ENCODE peak calls at places on chromosomes 6 and 20, in seven cellular contexts. G is H1, N is A549, R is K562, C is IMR-90, Q is HepG2, T is SK-N-SH. J is an unnamed sample.

GRCh38 chr6:7006536-7007191 is 101.1 kb upstream of the RREB1 start:
- DNase-seq in G (no peak), N (no peak), R (no peak), C (no peak), Q (no peak), T (no peak), J (no peak)

GRCh38 chr6:16803294-16804006 is 42.2 kb upstream of the ATXN1 start:
- DNase-seq in G (peak), N (no peak), R (no peak), C (peak), Q (peak), T (no peak), J (no peak)

GRCh38 chr20:21251278-21251677 is 51.9 kb upstream of the XRN2 start:
- DNase-seq in G (no peak), N (no peak), R (no peak), C (no peak), Q (no peak), T (no peak), J (no peak)

GRCh38 chr6:29653452-29654038 is 3.3 kb upstream of the MOG start:
- DNase-seq in G (no peak), N (peak), R (peak), C (peak), Q (peak), T (peak), J (no peak)

GRCh38 chr20:39825524-39825923 is 863.4 kb downstream of the DHX35 start:
- DNase-seq in G (no peak), N (no peak), R (no peak), C (no peak), Q (no peak), T (no peak), J (no peak)

GRCh38 chr6:106098383-106099234 is 12.5 kb downstream of the PRDM1 start:
- DNase-seq in G (no peak), N (no peak), R (peak), C (peak), Q (no peak), T (no peak), J (peak)

GRCh38 chr6:16546851-16547250 is 214.4 kb downstream of the ATXN1 start:
- DNase-seq in G (no peak), N (no peak), R (no peak), C (no peak), Q (no peak), T (no peak), J (no peak)

GRCh38 chr6:97102152-97102790 is 177.7 kb downstream of the KLHL32 start:
- DNase-seq in G (no peak), N (no peak), R (no peak), C (no peak), Q (no peak), T (no peak), J (no peak)

GRCh38 chr6:169216830-169217229 is 36.8 kb downstream of the THBS2 start:
- DNase-seq in G (no peak), N (no peak), R (no peak), C (no peak), Q (no peak), T (peak), J (no peak)

GRCh38 chr6:163705923-163706322 is 291.4 kb downstream of the QKI start:
- DNase-seq in G (no peak), N (no peak), R (no peak), C (no peak), Q (no peak), T (no peak), J (peak)

GRCh38 chr6:56794421-56794820 is 151.7 kb upstream of the DST start:
- DNase-seq in G (no peak), N (no peak), R (no peak), C (no peak), Q (no peak), T (no peak), J (peak)

GRCh38 chr6:22041797-22042489 is 254.9 kb downstream of the PRL start:
- DNase-seq in G (no peak), N (no peak), R (no peak), C (peak), Q (no peak), T (no peak), J (no peak)

GRCh38 chr6:161838306-161839035 is 564.6 kb upstream of the AGPAT4 start:
- DNase-seq in G (peak), N (no peak), R (no peak), C (no peak), Q (peak), T (no peak), J (no peak)

GRCh38 chr6:159279790-159280277 is 110.6 kb downstream of the FNDC1 start:
- DNase-seq in G (no peak), N (no peak), R (no peak), C (no peak), Q (no peak), T (peak), J (no peak)

GRCh38 chr20:8912731-8913130 is 156.2 kb upstream of the PLCB4 start:
- DNase-seq in G (no peak), N (no peak), R (no peak), C (no peak), Q (no peak), T (no peak), J (no peak)

GRCh38 chr6:134979142-134979541 is 29.2 kb upstream of the ALDH8A1 start:
- DNase-seq in G (no peak), N (no peak), R (no peak), C (no peak), Q (no peak), T (no peak), J (peak)

GRCh38 chr20:1491281-1491840 is at the start of gene SIRPB2:
- DNase-seq in G (no peak), N (no peak), R (no peak), C (no peak), Q (no peak), T (no peak), J (no peak)

GRCh38 chr6:35498407-35499045 is 1.6 kb upstream of the TEAD3 start:
- DNase-seq in G (no peak), N (no peak), R (no peak), C (no peak), Q (no peak), T (no peak), J (no peak)

GRCh38 chr20:10651227-10651990 is 22.4 kb downstream of the JAG1 start:
- DNase-seq in G (no peak), N (no peak), R (no peak), C (peak), Q (no peak), T (no peak), J (no peak)

GRCh38 chr6:83536034-83536646 is 23.8 kb downstream of the PRSS35 start:
- DNase-seq in G (peak), N (peak), R (peak), C (peak), Q (peak), T (no peak), J (peak)

GRCh38 chr6:32825966-32826365 is 9.2 kb upstream of the HLA-DOB start:
- DNase-seq in G (no peak), N (no peak), R (no peak), C (peak), Q (peak), T (no peak), J (no peak)

GRCh38 chr6:106247733-106248132 is 77.8 kb downstream of the ATG5 start:
- DNase-seq in G (no peak), N (no peak), R (no peak), C (no peak), Q (no peak), T (no peak), J (peak)

GRCh38 chr6:3442444-3443220 is 14.2 kb downstream of the SLC22A23 start:
- DNase-seq in G (no peak), N (no peak), R (peak), C (peak), Q (no peak), T (no peak), J (no peak)

GRCh38 chr6:117463762-117464665 is 18.5 kb upstream of the DCBLD1 start:
- DNase-seq in G (no peak), N (no peak), R (no peak), C (peak), Q (no peak), T (no peak), J (no peak)

GRCh38 chr6:30163918-30164654 is 740 bp downstream of the TRIM15 start:
- DNase-seq in G (no peak), N (no peak), R (no peak), C (no peak), Q (no peak), T (no peak), J (no peak)

GRCh38 chr20:32336918-32337347 is 21.2 kb upstream of the ASXL1 start:
- DNase-seq in G (no peak), N (peak), R (peak), C (peak), Q (peak), T (peak), J (no peak)

GRCh38 chr20:5890773-5891441 is 59.4 kb downstream of the TRMT6 start:
- DNase-seq in G (no peak), N (no peak), R (no peak), C (no peak), Q (no peak), T (no peak), J (no peak)

GRCh38 chr20:815226-815625 is 18.3 kb upstream of the FAM110A start:
- DNase-seq in G (no peak), N (no peak), R (no peak), C (no peak), Q (no peak), T (no peak), J (no peak)

GRCh38 chr6:41638002-41638800 is at the start of gene MDFI:
- DNase-seq in G (peak), N (no peak), R (no peak), C (no peak), Q (no peak), T (peak), J (no peak)

GRCh38 chr6:75633045-75633444 is 31.4 kb downstream of the SENP6 start:
- DNase-seq in G (no peak), N (no peak), R (no peak), C (no peak), Q (no peak), T (no peak), J (no peak)

GRCh38 chr20:5402903-5403531 is 86.3 kb upstream of the PROKR2 start:
- DNase-seq in G (peak), N (peak), R (peak), C (peak), Q (peak), T (no peak), J (no peak)

GRCh38 chr6:28789553-28790083 is 134.2 kb downstream of the TRIM27 start:
- DNase-seq in G (peak), N (no peak), R (peak), C (peak), Q (peak), T (no peak), J (no peak)

GRCh38 chr6:17393335-17394191 is at the start of gene CAP2:
- DNase-seq in G (peak), N (peak), R (no peak), C (peak), Q (peak), T (peak), J (no peak)

GRCh38 chr6:33923857-33924514 is 120.2 kb upstream of the MLN start:
- DNase-seq in G (no peak), N (no peak), R (no peak), C (no peak), Q (no peak), T (peak), J (no peak)

DNA sequence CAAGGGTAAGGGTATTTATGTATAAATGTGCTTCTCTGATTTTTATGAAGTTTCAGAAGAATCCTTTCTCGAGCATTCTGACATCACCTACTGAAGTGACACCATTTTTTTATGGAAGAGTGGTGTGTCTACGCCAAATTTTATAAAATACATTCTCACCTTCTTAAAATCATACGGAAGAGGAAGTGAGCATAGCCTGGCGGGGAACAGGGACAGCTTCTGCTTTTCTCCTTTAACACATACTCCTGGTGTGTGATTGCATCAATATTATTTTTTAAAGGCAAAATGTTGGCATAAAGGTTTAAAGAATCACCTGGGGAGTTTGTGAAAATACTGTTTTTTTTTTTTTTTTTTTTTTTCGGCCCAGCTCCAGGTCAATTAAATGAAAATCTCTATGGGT is 733.6 kb upstream of the MAN1A1 start:
- DNase-seq in G (no peak), N (no peak), R (no peak), C (no peak), Q (no peak), T (no peak), J (no peak)
- TF ChIP-seq RFX5 in G (no peak), N (no peak), R (no peak), C (no peak), Q (no peak), T (no peak), J (no peak)

DNA sequence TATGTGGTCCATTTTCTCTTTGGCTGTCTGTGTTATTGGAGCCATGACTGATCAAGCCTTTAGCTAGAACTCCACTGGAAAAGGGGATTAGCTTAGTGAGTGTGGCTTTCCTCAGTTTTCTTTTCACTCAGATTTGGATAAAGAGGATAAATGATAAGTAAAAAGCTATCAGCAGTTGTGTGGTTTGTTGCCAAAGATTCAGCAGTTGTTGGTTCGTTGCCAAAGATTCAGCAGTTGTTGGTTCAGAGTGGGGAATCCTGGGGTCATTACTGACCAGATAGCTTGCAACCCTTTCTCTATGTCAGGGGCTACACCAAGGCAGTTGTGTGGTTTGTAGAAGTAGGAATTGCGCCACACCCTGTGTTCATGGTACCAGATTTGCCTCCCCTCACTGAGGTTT is 107.7 kb upstream of the SCP2D1 start:
- DNase-seq in G (no peak), N (no peak), R (no peak), C (peak), Q (no peak), T (no peak), J (no peak)
- TF ChIP-seq RFX5 in G (no peak), N (no peak), R (no peak), C (no peak), Q (no peak), T (no peak), J (no peak)

GRCh38 chr6:23410439-23410838 is 715.6 kb upstream of the NRSN1 start:
- DNase-seq in G (no peak), N (no peak), R (peak), C (no peak), Q (no peak), T (no peak), J (no peak)
- TF ChIP-seq RFX5 in G (no peak), N (no peak), R (no peak), C (no peak), Q (no peak), T (no peak), J (no peak)

GRCh38 chr20:38680492-38681118 is 43.7 kb upstream of the SLC32A1 start:
- DNase-seq in G (peak), N (no peak), R (peak), C (peak), Q (peak), T (no peak), J (no peak)

GRCh38 chr20:38685271-38685670 is 39.0 kb upstream of the SLC32A1 start:
- DNase-seq in G (no peak), N (no peak), R (no peak), C (no peak), Q (no peak), T (no peak), J (no peak)

DNA sequence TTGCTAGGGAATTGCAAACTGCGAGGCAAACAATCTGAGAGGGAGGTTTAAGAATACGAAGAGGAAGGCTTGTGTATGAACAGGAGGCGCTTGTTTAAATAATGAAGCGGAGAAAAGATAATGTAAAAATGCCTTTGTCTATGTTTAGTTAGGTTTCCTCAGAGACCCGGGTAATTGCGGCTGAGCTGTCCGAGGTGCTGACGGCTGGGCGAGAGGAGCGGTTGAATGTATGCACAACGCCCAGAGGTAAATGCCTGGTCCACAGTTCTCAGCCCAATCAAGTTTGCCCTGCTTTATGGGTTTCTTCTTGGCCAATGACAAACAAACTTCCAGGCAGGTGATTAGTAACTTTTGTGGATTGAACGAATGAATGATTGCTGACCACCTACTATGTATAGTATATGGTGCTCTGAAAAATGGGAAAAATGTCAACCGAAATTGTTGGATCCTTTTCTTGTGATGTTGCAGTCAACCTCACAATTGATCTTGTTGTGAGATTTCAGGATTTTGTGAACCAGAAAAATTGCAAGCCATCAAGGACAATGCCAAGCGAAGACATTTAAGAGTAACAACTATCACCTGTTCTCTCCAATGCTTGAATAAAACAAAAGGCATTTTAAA is 38.3 kb upstream of the SLC32A1 start:
- DNase-seq in G (peak), N (peak), R (peak), C (peak), Q (peak), T (no peak), J (no peak)
- TF ChIP-seq RFX5 in G (no peak), N (no peak), R (no peak), C (no peak), Q (no peak), T (no peak), J (no peak)

GRCh38 chr6:89657445-89658158 is 19.1 kb upstream of the LYRM2 start:
- DNase-seq in G (no peak), N (no peak), R (no peak), C (no peak), Q (no peak), T (no peak), J (no peak)
- TF ChIP-seq RFX5 in G (no peak), N (no peak), R (no peak), C (no peak), Q (no peak), T (no peak), J (no peak)

DNA sequence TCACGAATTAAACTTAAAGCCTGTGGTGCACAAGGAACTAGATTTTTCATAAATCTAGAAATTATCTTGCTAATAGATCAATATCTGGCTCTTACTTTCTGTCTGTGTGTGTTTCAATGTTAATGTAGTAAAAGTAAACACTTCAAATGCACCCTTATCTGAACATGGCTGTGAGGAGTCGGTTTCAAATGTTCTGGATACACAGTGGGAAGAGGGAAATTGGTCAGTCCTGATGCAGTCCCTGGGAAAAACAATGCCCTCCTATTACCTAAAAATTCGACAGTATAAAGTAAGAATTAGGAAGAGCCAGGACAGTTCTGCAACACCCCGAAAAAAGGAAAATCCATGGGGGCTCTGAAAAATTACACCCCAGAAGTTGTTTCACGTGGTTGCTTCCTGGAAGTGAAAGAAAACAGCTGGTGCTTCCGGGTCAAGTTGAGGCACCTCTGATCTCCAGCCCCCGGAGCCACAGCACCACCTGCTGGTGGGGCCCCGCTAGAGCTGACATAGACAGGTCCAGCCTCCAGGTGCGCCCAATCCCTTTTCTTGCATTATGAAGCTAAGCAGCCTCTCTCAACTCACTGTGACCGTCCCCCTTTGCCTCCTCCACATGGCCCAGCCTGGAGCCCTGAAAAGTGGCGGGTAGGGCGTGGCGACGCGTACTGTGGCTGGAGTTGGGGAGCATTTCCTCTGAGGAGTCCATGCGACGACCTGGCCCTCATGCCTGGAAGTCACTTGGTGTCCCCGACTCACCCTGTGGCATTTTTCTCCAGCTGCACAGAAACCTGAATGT is 8.3 kb downstream of the SEMG2 start:
- DNase-seq in G (peak), N (no peak), R (peak), C (no peak), Q (peak), T (peak), J (no peak)
- TF ChIP-seq RFX5 in G (no peak), N (no peak), R (no peak), C (no peak), Q (no peak), T (no peak), J (no peak)

DNA sequence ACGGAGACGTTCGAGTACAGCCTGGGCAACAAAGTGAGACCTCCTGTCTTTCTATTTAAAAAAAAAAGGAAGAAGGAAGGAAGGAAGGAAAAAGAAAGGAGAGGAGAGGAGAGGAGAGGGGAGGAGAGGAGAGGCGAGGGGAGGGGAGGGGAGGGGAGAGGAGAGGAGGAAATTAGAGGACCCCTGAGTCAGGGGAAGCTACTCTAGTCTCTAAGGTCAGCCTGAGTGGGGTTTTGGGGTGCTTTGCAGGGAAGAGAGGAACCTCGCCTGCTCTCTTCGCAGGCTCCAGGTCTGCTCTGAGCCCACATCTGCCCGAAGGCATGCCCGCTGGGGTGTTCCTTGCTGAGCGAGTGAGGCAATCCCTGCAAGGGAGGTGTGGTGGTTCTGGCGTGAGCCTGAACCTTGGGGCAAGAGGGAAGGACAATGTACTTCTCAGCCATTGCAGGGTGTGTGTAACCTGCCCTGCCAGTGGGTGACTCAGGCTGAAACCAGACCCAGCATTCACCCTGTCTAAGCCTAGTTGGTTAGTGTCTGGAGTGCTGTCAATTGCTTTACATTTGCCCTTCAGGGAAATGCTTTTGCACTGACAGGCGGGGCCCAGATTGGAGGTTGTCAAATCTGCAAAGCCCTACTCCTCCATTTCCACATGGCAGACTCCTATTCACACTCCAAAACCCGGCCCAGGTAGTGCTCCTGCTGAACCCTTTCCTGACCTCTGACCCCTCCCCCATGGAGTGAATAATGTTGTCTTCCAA is 15.3 kb upstream of the MMP9 start:
- DNase-seq in G (no peak), N (peak), R (no peak), C (peak), Q (peak), T (peak), J (no peak)
- TF ChIP-seq RFX5 in G (no peak), N (no peak), R (no peak), C (no peak), Q (no peak), T (no peak), J (no peak)

J was measured in GM12878.